ENCODE peak calls at places on chromosome 17, in five cellular contexts. K is mesendoderm, V is mesenchymal stem cell, E is H9, I is neuronal stem cell. F is an unnamed sample.

GRCh38 chr17:37148171-37148570 is 199.4 kb downstream of the AATF start:
- DNase-seq in V (no peak), E (no peak), I (no peak), K (no peak), F (no peak)

GRCh38 chr17:63349478-63350000 is 96.6 kb downstream of the CYB561 start:
- DNase-seq in E (no peak), V (no peak), K (no peak), I (no peak), F (peak)

GRCh38 chr17:61265397-61265796 is 134.2 kb upstream of the TBX2 start:
- DNase-seq in E (no peak), I (no peak), K (no peak), V (no peak), F (no peak)

GRCh38 chr17:79624658-79625478 is 14.0 kb upstream of the RBFOX3 start:
- DNase-seq in K (no peak), V (no peak), E (peak), I (no peak), F (no peak)

GRCh38 chr17:42458497-42459255 is at the start of gene ATP6V0A1:
- DNase-seq in E (peak), K (peak), V (peak), I (peak), F (peak)

GRCh38 chr17:64622931-64623654 is 39.0 kb downstream of the SMURF2 start:
- DNase-seq in I (no peak), E (no peak), K (no peak), V (peak), F (peak)

GRCh38 chr17:42891539-42892152 is 9.0 kb upstream of the G6PC1 start:
- DNase-seq in I (no peak), V (peak), E (peak), K (peak), F (peak)

GRCh38 chr17:673200-673681 is 41.4 kb downstream of the VPS53 start:
- DNase-seq in E (peak), V (peak), K (peak), I (peak), F (peak)

GRCh38 chr17:71342726-71343125 is 778.1 kb upstream of the SOX9 start:
- DNase-seq in E (no peak), K (no peak), I (no peak), V (no peak), F (no peak)

GRCh38 chr17:73532441-73532901 is 111.8 kb downstream of the SDK2 start:
- DNase-seq in E (no peak), I (no peak), V (no peak), K (peak), F (no peak)

GRCh38 chr17:41766135-41766534 is 20.4 kb downstream of the JUP start:
- DNase-seq in K (no peak), V (no peak), I (no peak), E (no peak), F (no peak)

GRCh38 chr17:74330446-74330845 is 4.4 kb downstream of the KIF19 start:
- DNase-seq in K (no peak), E (no peak), I (no peak), V (no peak), F (no peak)

GRCh38 chr17:43766413-43767052 is 7.9 kb upstream of the SOST start:
- DNase-seq in K (peak), V (peak), E (peak), I (peak), F (peak)

GRCh38 chr17:82664276-82664575 is 16.0 kb upstream of the WDR45B start:
- DNase-seq in E (no peak), K (no peak), I (no peak), V (no peak), F (no peak)

GRCh38 chr17:16417896-16418683 is 2.7 kb downstream of the TRPV2 start:
- DNase-seq in E (no peak), K (no peak), V (peak), I (no peak), F (peak)

GRCh38 chr17:63647065-63647725 is 25.0 kb downstream of the MAP3K3 start:
- DNase-seq in I (no peak), V (peak), E (no peak), K (peak), F (peak)

GRCh38 chr17:68437979-68438877 is 19.1 kb downstream of the WIPI1 start:
- DNase-seq in E (peak), V (peak), K (peak), I (no peak), F (peak)

GRCh38 chr17:63450551-63450950 is 4.4 kb upstream of the CYB561 start:
- DNase-seq in K (no peak), E (no peak), I (no peak), V (no peak), F (peak)

GRCh38 chr17:69228576-69228975 is at the start of gene ABCA10:
- DNase-seq in K (no peak), I (no peak), E (no peak), V (peak), F (peak)

GRCh38 chr17:72338847-72339790 is 218.3 kb downstream of the SOX9 start:
- DNase-seq in I (no peak), K (peak), E (no peak), V (peak), F (peak)

GRCh38 chr17:73900516-73900915 is 256.3 kb upstream of the SDK2 start:
- DNase-seq in K (no peak), V (no peak), E (peak), I (no peak), F (no peak)

GRCh38 chr17:2137342-2138098 is 82.6 kb downstream of the HIC1 start:
- DNase-seq in I (peak), V (peak), K (peak), E (peak), F (peak)

GRCh38 chr17:52841971-52842370 is 683.5 kb upstream of the CA10 start:
- DNase-seq in I (no peak), V (no peak), K (no peak), E (no peak), F (no peak)

GRCh38 chr17:77915594-77916021 is 42.9 kb upstream of the TNRC6C start:
- DNase-seq in I (no peak), E (no peak), V (no peak), K (peak), F (no peak)

GRCh38 chr17:10278218-10278617 is 79.8 kb upstream of the GAS7 start:
- DNase-seq in E (no peak), I (no peak), V (no peak), K (peak), F (no peak)

GRCh38 chr17:57625957-57626356 is 119.1 kb downstream of the CCDC182 start:
- DNase-seq in K (no peak), V (no peak), I (no peak), E (no peak), F (no peak)
- H3K18ac ChIP-seq in K (no peak), V (no peak), I (peak), E (no peak), F (no peak)

DNA sequence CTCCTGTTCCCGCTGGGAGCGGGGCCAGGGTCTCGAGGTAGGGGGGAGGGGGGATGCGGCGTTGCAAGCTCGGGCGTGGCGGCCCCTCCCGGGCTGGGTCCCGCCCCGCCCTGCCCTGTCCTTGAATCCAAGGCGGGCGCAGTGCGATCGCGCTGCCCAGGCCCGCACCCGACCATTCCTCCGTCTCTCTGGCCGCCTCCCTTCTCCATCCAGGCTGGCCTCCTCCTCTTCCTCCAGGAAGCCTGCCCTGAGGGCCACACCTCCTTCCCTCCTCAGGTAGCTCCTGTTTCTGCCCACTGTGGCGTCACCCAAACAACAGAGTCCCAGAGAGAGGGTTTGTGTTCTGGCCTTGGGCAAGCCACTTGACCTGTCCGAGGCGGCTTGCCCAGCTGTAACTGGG is 43.0 kb upstream of the TAC4 start:
- DNase-seq in K (no peak), I (no peak), E (no peak), V (no peak), F (no peak)
- H3K4me2 ChIP-seq in K (peak), I (no peak), E (no peak), V (no peak), F (no peak)

GRCh38 chr17:29905086-29905878 is 24.7 kb downstream of the SSH2 start:
- DNase-seq in I (no peak), E (peak), K (no peak), V (no peak), F (no peak)
- H3K18ac ChIP-seq in I (no peak), E (no peak), K (no peak), V (no peak), F (no peak)

GRCh38 chr17:48541036-48541573 is 3.8 kb downstream of the HOXB2 start:
- DNase-seq in V (no peak), I (no peak), E (no peak), K (no peak), F (peak)
- H3K4me2 ChIP-seq in V (peak), I (peak), E (peak), K (peak), F (peak)

GRCh38 chr17:32264140-32264799 is 1.4 kb upstream of the RHBDL3 start:
- DNase-seq in K (peak), I (no peak), E (no peak), V (peak), F (no peak)

GRCh38 chr17:32266389-32267269 is 997 bp downstream of the RHBDL3 start:
- DNase-seq in E (peak), K (peak), V (peak), I (peak), F (no peak)

GRCh38 chr17:32265896-32266388 is 310 bp downstream of the RHBDL3 start:
- DNase-seq in K (no peak), E (no peak), V (no peak), I (no peak), F (no peak)

GRCh38 chr17:32265192-32265895 is at the start of gene RHBDL3:
- DNase-seq in I (no peak), E (no peak), K (peak), V (no peak), F (no peak)

DNA sequence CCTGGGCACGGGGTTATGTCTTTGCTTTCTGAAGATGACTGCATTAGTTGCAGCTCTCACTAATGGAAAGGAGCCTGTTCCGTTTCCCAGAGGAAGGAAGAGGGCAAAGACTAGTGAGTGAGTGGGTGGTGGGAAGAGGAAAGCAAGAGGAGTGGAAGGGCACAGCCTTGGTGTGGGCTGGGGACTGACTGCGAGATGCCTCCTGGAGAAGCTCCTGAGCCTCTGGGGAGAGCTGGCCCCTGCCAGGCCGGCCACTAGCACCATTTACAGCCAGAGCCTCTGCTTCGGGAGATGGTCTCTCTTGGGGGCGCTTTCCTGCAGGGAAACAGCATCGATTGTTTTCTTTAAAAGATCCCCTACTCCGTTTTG is 825 bp upstream of the RHBDL3 start:
- DNase-seq in E (no peak), I (no peak), K (no peak), V (no peak), F (no peak)
- H3K18ac ChIP-seq in E (no peak), I (peak), K (no peak), V (no peak), F (no peak)

GRCh38 chr17:67016039-67016762 is 28.2 kb upstream of the CACNG1 start:
- DNase-seq in V (no peak), I (no peak), K (peak), E (peak), F (no peak)
- H3K4me2 ChIP-seq in V (no peak), I (no peak), K (no peak), E (no peak), F (no peak)

GRCh38 chr17:50624321-50624935 is 10.3 kb upstream of the ABCC3 start:
- DNase-seq in E (no peak), V (no peak), K (no peak), I (no peak), F (no peak)
- H3K18ac ChIP-seq in E (no peak), V (no peak), K (no peak), I (peak), F (no peak)

GRCh38 chr17:3903881-3904286 is 11.0 kb upstream of the CAMKK1 start:
- DNase-seq in I (no peak), K (peak), V (no peak), E (no peak), F (no peak)
- H3K4me2 ChIP-seq in I (no peak), K (no peak), V (no peak), E (no peak), F (no peak)

GRCh38 chr17:17782425-17783120 is 54.2 kb downstream of the SREBF1 start:
- DNase-seq in V (peak), E (peak), K (peak), I (peak), F (no peak)

GRCh38 chr17:17784599-17785264 is 52.1 kb downstream of the SREBF1 start:
- DNase-seq in E (no peak), V (peak), K (peak), I (no peak), F (no peak)

GRCh38 chr17:17783825-17784598 is 52.8 kb downstream of the SREBF1 start:
- DNase-seq in E (peak), K (peak), V (peak), I (peak), F (no peak)

GRCh38 chr17:17781591-17782424 is 55.0 kb downstream of the SREBF1 start:
- DNase-seq in V (peak), K (peak), I (peak), E (peak), F (peak)

DNA sequence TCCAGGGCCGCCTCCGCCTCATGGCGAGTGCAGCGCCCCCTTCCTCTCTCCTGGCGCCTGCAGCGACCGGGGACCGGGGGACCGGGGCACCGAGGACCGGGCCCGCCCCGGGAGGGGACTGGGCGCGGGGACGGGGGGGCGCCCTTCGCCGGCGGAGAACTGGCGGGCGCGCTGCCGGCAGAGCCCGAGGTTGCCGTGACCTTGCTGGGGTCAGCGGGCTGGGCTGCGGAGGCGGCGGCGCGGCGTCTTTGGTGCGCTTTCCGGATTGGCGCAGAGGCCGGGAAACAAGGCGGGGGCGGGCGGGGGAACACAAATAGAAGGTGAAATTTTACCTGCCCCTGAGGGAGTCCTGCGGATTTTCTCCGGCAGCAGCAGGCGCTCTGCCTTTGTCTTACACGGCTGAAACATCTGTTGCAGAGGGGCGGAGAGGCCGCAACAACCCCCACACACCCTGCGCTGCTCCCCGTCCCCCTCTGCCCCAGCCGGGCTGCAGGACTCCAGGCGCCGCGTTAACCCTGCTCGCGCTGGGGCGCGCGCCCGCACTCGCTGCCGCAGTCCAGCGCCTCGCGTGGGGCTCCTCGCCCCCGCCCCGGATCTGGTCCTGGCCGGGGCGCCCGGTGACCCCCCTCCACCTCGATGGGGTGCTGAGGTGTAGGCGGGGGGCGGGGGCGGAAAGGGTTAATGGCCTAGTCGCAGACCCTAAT is 53.5 kb downstream of the SREBF1 start:
- DNase-seq in E (peak), I (peak), K (peak), V (peak), F (no peak)
- H3K18ac ChIP-seq in E (no peak), I (peak), K (peak), V (peak), F (no peak)

GRCh38 chr17:39671651-39672521 is 3.6 kb downstream of the PNMT start:
- DNase-seq in I (no peak), V (peak), K (peak), E (peak), F (peak)
- H3K4me2 ChIP-seq in I (no peak), V (no peak), K (no peak), E (no peak), F (no peak)